ENCODE peak calls at places on chromosome 12, in eight cellular contexts. W, N, O, K, R, L, P and A are unnamed samples.

GRCh38 chr12:71125515-71125914 is 32.3 kb downstream of the TSPAN8 start:
- DNase-seq in W (no peak), L (peak; percentile 17), P (no peak), R (no peak), N (no peak), O (no peak), K (no peak), A (no peak)

GRCh38 chr12:75503866-75504265 is 7.5 kb downstream of the KRR1 start:
- DNase-seq in P (no peak), L (no peak), W (no peak), R (no peak), O (no peak), K (no peak), N (no peak), A (no peak)

GRCh38 chr12:84910549-84911241 is 1.9 kb downstream of the SLC6A15 start:
- DNase-seq in O (no peak), W (no peak), L (peak; percentile 16), K (no peak), N (no peak), R (no peak), P (no peak), A (no peak)

GRCh38 chr12:42759622-42760273 is 170.2 kb upstream of the PRICKLE1 start:
- DNase-seq in L (no peak), O (no peak), P (peak; percentile 43), R (no peak), W (no peak), K (no peak), N (peak; percentile 48), A (no peak)

GRCh38 chr12:27340971-27341370 is 8.3 kb downstream of the BMAL2 start:
- DNase-seq in P (no peak), O (no peak), N (no peak), L (no peak), W (no peak), R (no peak), K (no peak), A (no peak)

GRCh38 chr12:66589095-66589494 is 89.8 kb downstream of the GRIP1 start:
- DNase-seq in L (no peak), R (no peak), P (no peak), K (no peak), N (no peak), W (no peak), O (no peak), A (no peak)

GRCh38 chr12:106317406-106318082 is 15.0 kb downstream of the TCP11L2 start:
- DNase-seq in R (no peak), W (no peak), P (no peak), L (no peak), N (no peak), K (no peak), O (no peak), A (no peak)

GRCh38 chr12:3213768-3214167 is 136.6 kb downstream of the TSPAN9 start:
- DNase-seq in W (no peak), O (no peak), L (no peak), N (no peak), P (no peak), K (no peak), R (no peak), A (no peak)

GRCh38 chr12:47079894-47080724 is at the start of gene AMIGO2:
- DNase-seq in L (peak; percentile 35), K (no peak), O (peak; percentile 74), R (no peak), W (peak; percentile 44), P (peak; percentile 45), N (peak; percentile 54), A (no peak)

GRCh38 chr12:5473076-5473475 is 41.2 kb downstream of the NTF3 start:
- DNase-seq in P (no peak), R (no peak), O (no peak), K (no peak), N (no peak), L (no peak), W (no peak), A (no peak)